ENCODE peak calls at places on chromosomes 6 and 20, in nine cellular contexts. N is T-cell; F is H9; D is GF-D8; V is stimulated activated CD8-positive, alpha-beta memory T cell treated with anti-CD3 and anti-CD28 coated beads, Interleukin-7, amount 100 ng/mL, for 24 hours; Z is Ammon's horn; J is effector CD4-positive, alpha-beta T cell; U is anterior cingulate cortex; X is SJSA1. T is an unnamed sample.

GRCh38 chr6:140205795-140206593 is 831.5 kb upstream of the CITED2 start:
- DNase-seq in N (no peak), F (no peak), D (no peak), V (no peak), Z (no peak), J (no peak), U (no peak), X (no peak), T (no peak)

GRCh38 chr6:81808834-81809598 is 56.5 kb upstream of the TENT5A start:
- DNase-seq in N (no peak), F (no peak), D (peak), V (no peak), Z (no peak), J (no peak), U (no peak), X (no peak), T (no peak)

GRCh38 chr20:37226889-37227288 is 34.7 kb downstream of the GHRH start:
- DNase-seq in N (no peak), F (no peak), D (no peak), V (no peak), Z (no peak), J (no peak), U (no peak), X (no peak), T (no peak)

GRCh38 chr20:33566781-33567603 is 77.1 kb downstream of the CBFA2T2 start:
- DNase-seq in N (no peak), F (no peak), D (no peak), V (no peak), Z (no peak), J (no peak), U (no peak), X (no peak), T (no peak)

GRCh38 chr6:27863962-27864905 is 48.0 kb downstream of the OR2B2 start:
- DNase-seq in N (peak), F (no peak), D (no peak), V (no peak), Z (no peak), J (no peak), U (no peak), X (no peak), T (no peak)

GRCh38 chr6:83216806-83217205 is 23.6 kb downstream of the RWDD2A start:
- DNase-seq in N (no peak), F (no peak), D (no peak), V (no peak), Z (no peak), J (no peak), U (no peak), X (no peak), T (no peak)

GRCh38 chr6:107794771-107795170 is 29.3 kb downstream of the SCML4 start:
- DNase-seq in N (no peak), F (no peak), D (no peak), V (no peak), Z (no peak), J (no peak), U (no peak), X (no peak), T (no peak)

GRCh38 chr6:69398729-69399128 is 398.1 kb downstream of the LMBRD1 start:
- DNase-seq in N (no peak), F (no peak), D (no peak), V (no peak), Z (peak), J (no peak), U (peak), X (no peak), T (no peak)

GRCh38 chr6:149614352-149614751 is 34.2 kb downstream of the KATNA1 start:
- DNase-seq in N (no peak), F (no peak), D (no peak), V (no peak), Z (no peak), J (no peak), U (no peak), X (no peak), T (no peak)

GRCh38 chr20:41248371-41249024 is 69.0 kb downstream of the ZHX3 start:
- DNase-seq in N (no peak), F (no peak), D (no peak), V (no peak), Z (peak), J (no peak), U (no peak), X (no peak), T (no peak)

GRCh38 chr20:25301357-25301920 is 53.6 kb downstream of the PYGB start:
- DNase-seq in N (no peak), F (no peak), D (no peak), V (no peak), Z (no peak), J (no peak), U (no peak), X (no peak), T (no peak)

GRCh38 chr6:132000296-132000695 is 49.1 kb upstream of the CCN2 start:
- DNase-seq in N (no peak), F (no peak), D (no peak), V (no peak), Z (no peak), J (no peak), U (no peak), X (no peak), T (no peak)

GRCh38 chr6:148257810-148258209 is 84.8 kb upstream of the SASH1 start:
- DNase-seq in N (no peak), F (no peak), D (no peak), V (no peak), Z (no peak), J (no peak), U (no peak), X (no peak), T (no peak)

GRCh38 chr6:51057296-51057695 is 238.6 kb downstream of the TFAP2B start:
- DNase-seq in N (no peak), F (no peak), D (no peak), V (no peak), Z (no peak), J (no peak), U (no peak), X (no peak), T (no peak)

GRCh38 chr6:46490425-46491200 is 636 bp downstream of the RCAN2 start:
- DNase-seq in N (no peak), F (peak), D (no peak), V (no peak), Z (peak), J (no peak), U (peak), X (peak), T (peak)

GRCh38 chr20:41091926-41092325 is 45.4 kb upstream of the PLCG1 start:
- DNase-seq in N (no peak), F (no peak), D (no peak), V (no peak), Z (no peak), J (no peak), U (no peak), X (peak), T (no peak)

GRCh38 chr6:75098709-75099108 is 107.1 kb downstream of the COL12A1 start:
- DNase-seq in N (no peak), F (no peak), D (no peak), V (no peak), Z (peak), J (no peak), U (no peak), X (peak), T (no peak)

GRCh38 chr20:58515240-58516212 is at the start of gene APCDD1L:
- DNase-seq in N (no peak), F (peak), D (no peak), V (no peak), Z (no peak), J (no peak), U (no peak), X (peak), T (peak)

GRCh38 chr6:107740496-107741190 is 83.5 kb downstream of the SCML4 start:
- DNase-seq in N (no peak), F (no peak), D (no peak), V (no peak), Z (no peak), J (no peak), U (no peak), X (no peak), T (no peak)

GRCh38 chr6:72382602-72383529 is 239.0 kb upstream of the KCNQ5 start:
- DNase-seq in N (no peak), F (no peak), D (no peak), V (no peak), Z (no peak), J (no peak), U (no peak), X (no peak), T (no peak)

GRCh38 chr20:37071481-37071911 is 24.3 kb downstream of the RBL1 start:
- DNase-seq in N (no peak), F (no peak), D (no peak), V (no peak), Z (no peak), J (peak), U (no peak), X (peak), T (no peak)

GRCh38 chr6:106453756-106454367 is 93.3 kb downstream of the CRYBG1 start:
- DNase-seq in N (no peak), F (peak), D (no peak), V (no peak), Z (no peak), J (no peak), U (no peak), X (no peak), T (peak)

GRCh38 chr6:49541210-49541724 is 9.2 kb upstream of the C6orf141 start:
- DNase-seq in N (no peak), F (no peak), D (no peak), V (no peak), Z (no peak), J (no peak), U (no peak), X (peak), T (no peak)

GRCh38 chr6:135072753-135073152 is 18.1 kb upstream of the HBS1L start:
- DNase-seq in N (no peak), F (no peak), D (no peak), V (no peak), Z (no peak), J (no peak), U (no peak), X (no peak), T (no peak)

GRCh38 chr20:19074828-19075516 is 137.5 kb upstream of the SLC24A3 start:
- DNase-seq in N (no peak), F (no peak), D (peak), V (no peak), Z (no peak), J (no peak), U (no peak), X (no peak), T (no peak)

GRCh38 chr20:56244259-56244658 is 4.3 kb upstream of the MC3R start:
- DNase-seq in N (no peak), F (no peak), D (no peak), V (no peak), Z (no peak), J (no peak), U (no peak), X (no peak), T (no peak)

GRCh38 chr20:8234580-8234979 is 102.5 kb downstream of the PLCB1 start:
- DNase-seq in N (no peak), F (no peak), D (no peak), V (no peak), Z (no peak), J (no peak), U (no peak), X (no peak), T (no peak)

GRCh38 chr6:166678426-166678825 is 51.4 kb upstream of the RPS6KA2 start:
- DNase-seq in N (no peak), F (no peak), D (no peak), V (no peak), Z (no peak), J (no peak), U (no peak), X (no peak), T (no peak)

GRCh38 chr6:6386010-6386409 is 65.5 kb upstream of the F13A1 start:
- DNase-seq in N (no peak), F (no peak), D (peak), V (no peak), Z (peak), J (no peak), U (no peak), X (no peak), T (peak)

GRCh38 chr6:108689279-108690161 is 128.8 kb downstream of the FOXO3 start:
- DNase-seq in N (no peak), F (no peak), D (peak), V (no peak), Z (peak), J (no peak), U (peak), X (no peak), T (no peak)

GRCh38 chr6:5712349-5713215 is 294.1 kb downstream of the NRN1 start:
- DNase-seq in N (no peak), F (no peak), D (no peak), V (no peak), Z (no peak), J (no peak), U (no peak), X (no peak), T (peak)

GRCh38 chr6:33297406-33297955 is 1.3 kb downstream of the RGL2 start:
- DNase-seq in N (no peak), F (peak), D (no peak), V (no peak), Z (no peak), J (no peak), U (no peak), X (no peak), T (peak)

GRCh38 chr20:51966296-51966971 is 164.1 kb upstream of the SALL4 start:
- DNase-seq in N (no peak), F (peak), D (no peak), V (no peak), Z (peak), J (no peak), U (peak), X (peak), T (peak)

GRCh38 chr6:117298941-117299340 is 33.6 kb downstream of the VGLL2 start:
- DNase-seq in N (no peak), F (no peak), D (no peak), V (no peak), Z (no peak), J (no peak), U (no peak), X (no peak), T (no peak)

GRCh38 chr20:43032459-43032858 is 157.2 kb downstream of the PTPRT start:
- DNase-seq in N (no peak), F (no peak), D (no peak), V (no peak), Z (no peak), J (no peak), U (no peak), X (no peak), T (no peak)

GRCh38 chr6:15752820-15753219 is 90.0 kb upstream of the DTNBP1 start:
- DNase-seq in N (no peak), F (no peak), D (no peak), V (no peak), Z (no peak), J (no peak), U (no peak), X (no peak), T (peak)

GRCh38 chr6:168709440-168709839 is 268.5 kb downstream of the SMOC2 start:
- DNase-seq in N (no peak), F (no peak), D (no peak), V (no peak), Z (no peak), J (no peak), U (no peak), X (no peak), T (no peak)

GRCh38 chr6:84220809-84221409 is 6.5 kb downstream of the CEP162 start:
- DNase-seq in N (no peak), F (no peak), D (no peak), V (no peak), Z (peak), J (no peak), U (no peak), X (peak), T (peak)

GRCh38 chr6:161222706-161223234 is 51.1 kb downstream of the AGPAT4 start:
- DNase-seq in N (no peak), F (no peak), D (no peak), V (no peak), Z (no peak), J (no peak), U (no peak), X (no peak), T (no peak)

GRCh38 chr6:90231798-90232197 is 64.8 kb downstream of the BACH2 start:
- DNase-seq in N (no peak), F (no peak), D (no peak), V (no peak), Z (no peak), J (no peak), U (no peak), X (no peak), T (no peak)